ENCODE peak calls at places on chromosomes 2 and 18, in eight cellular contexts. M is GOT3; N is HFF-Myc; L is effector CD4-positive, alpha-beta T cell; Y is Peyer's patch; D is nephron progenitor cell; P is BJ; U is cardiac fibroblast. G is an unnamed sample.

GRCh38 chr2:176592230-176592629 is 323.0 kb downstream of the MTX2 start:
- DNase-seq in M (no peak), N (no peak), L (no peak), Y (no peak), D (no peak), P (no peak), U (no peak), G (no peak)

GRCh38 chr2:158099716-158100115 is 2.0 kb upstream of the UPP2 start:
- DNase-seq in M (no peak), N (no peak), L (no peak), Y (no peak), D (no peak), P (no peak), U (no peak), G (no peak)

GRCh38 chr18:53603281-53603680 is 621.2 kb downstream of the MBD2 start:
- DNase-seq in M (no peak), N (no peak), L (no peak), Y (no peak), D (no peak), P (no peak), U (no peak), G (no peak)

GRCh38 chr2:240567872-240568677 is at the start of gene RNPEPL1:
- DNase-seq in M (no peak), N (no peak), L (peak), Y (peak), D (peak), P (no peak), U (peak), G (peak)

GRCh38 chr2:191894681-191895147 is 47.8 kb upstream of the CAVIN2 start:
- DNase-seq in M (no peak), N (no peak), L (no peak), Y (no peak), D (no peak), P (peak), U (peak), G (no peak)

GRCh38 chr2:78654941-78655340 is 370.6 kb upstream of the REG3G start:
- DNase-seq in M (no peak), N (no peak), L (no peak), Y (no peak), D (no peak), P (no peak), U (no peak), G (no peak)

GRCh38 chr2:97693476-97693875 is 19.9 kb upstream of the ZAP70 start:
- DNase-seq in M (no peak), N (no peak), L (no peak), Y (no peak), D (no peak), P (no peak), U (peak), G (no peak)

GRCh38 chr2:67465623-67466022 is 68.5 kb downstream of the ETAA1 start:
- DNase-seq in M (no peak), N (no peak), L (no peak), Y (no peak), D (no peak), P (no peak), U (no peak), G (no peak)

GRCh38 chr2:108220942-108221541 is 18.7 kb upstream of the SULT1C3 start:
- DNase-seq in M (no peak), N (no peak), L (no peak), Y (no peak), D (no peak), P (no peak), U (no peak), G (no peak)

GRCh38 chr2:162839419-162839818 is 852 bp upstream of the KCNH7 start:
- DNase-seq in M (no peak), N (no peak), L (no peak), Y (no peak), D (peak), P (no peak), U (no peak), G (no peak)

GRCh38 chr18:8084160-8084559 is 517.0 kb downstream of the PTPRM start:
- DNase-seq in M (no peak), N (peak), L (no peak), Y (no peak), D (peak), P (no peak), U (peak), G (peak)

GRCh38 chr2:197850882-197851281 is 46.5 kb downstream of the PLCL1 start:
- DNase-seq in M (no peak), N (no peak), L (no peak), Y (no peak), D (no peak), P (no peak), U (peak), G (no peak)

GRCh38 chr2:26682155-26682554 is 10.4 kb upstream of the KCNK3 start:
- DNase-seq in M (no peak), N (no peak), L (no peak), Y (no peak), D (no peak), P (no peak), U (peak), G (no peak)

GRCh38 chr2:186806591-186806990 is 42.4 kb downstream of the ZSWIM2 start:
- DNase-seq in M (no peak), N (no peak), L (no peak), Y (no peak), D (no peak), P (no peak), U (no peak), G (no peak)

GRCh38 chr2:239312741-239313246 is 88.0 kb downstream of the HDAC4 start:
- DNase-seq in M (no peak), N (no peak), L (no peak), Y (no peak), D (no peak), P (no peak), U (no peak), G (peak)

GRCh38 chr2:76406134-76406855 is 695.6 kb upstream of the GCFC2 start:
- DNase-seq in M (no peak), N (no peak), L (no peak), Y (no peak), D (no peak), P (no peak), U (no peak), G (no peak)

GRCh38 chr18:56509656-56510055 is 128.7 kb downstream of the TXNL1 start:
- DNase-seq in M (no peak), N (no peak), L (no peak), Y (no peak), D (no peak), P (no peak), U (no peak), G (no peak)

GRCh38 chr18:79336556-79337142 is 59.1 kb upstream of the NFATC1 start:
- DNase-seq in M (no peak), N (no peak), L (no peak), Y (no peak), D (no peak), P (no peak), U (no peak), G (no peak)